ENCODE peak calls at places on chromosome 4, in ten cellular contexts. F, J, P, U, K, G, V, O, Z and Y are unnamed samples.

GRCh38 chr4:86963697-86964096 is 28.9 kb downstream of the AFF1 start:
- DNase-seq in F (no peak), J (no peak), P (no peak), U (no peak), K (peak; percentile 20), G (no peak), V (no peak), O (peak; percentile 38), Z (peak; percentile 55), Y (no peak)

GRCh38 chr4:67288964-67289363 is 256.3 kb downstream of the CENPC start:
- DNase-seq in F (no peak), J (no peak), P (no peak), U (peak; percentile 15), K (no peak), G (no peak), V (no peak), O (peak; percentile 25), Z (peak; percentile 51), Y (no peak)

GRCh38 chr4:3871881-3872833 is 106.0 kb downstream of the ADRA2C start:
- DNase-seq in F (no peak), J (no peak), P (peak; percentile 54), U (no peak), K (no peak), G (no peak), V (no peak), O (no peak), Z (no peak), Y (no peak)

GRCh38 chr4:164926301-164926700 is 49.3 kb downstream of the APELA start:
- DNase-seq in F (peak; percentile 80), J (no peak), P (no peak), U (no peak), K (no peak), G (no peak), V (no peak), O (no peak), Z (peak; percentile 93), Y (peak; percentile 70)

GRCh38 chr4:83149885-83150562 is 35.5 kb upstream of the PLAC8 start:
- DNase-seq in F (no peak), J (no peak), P (no peak), U (peak; percentile 57), K (peak; percentile 62), G (no peak), V (no peak), O (no peak), Z (no peak), Y (no peak)

GRCh38 chr4:73429118-73429517 is 6.9 kb upstream of the AFP start:
- DNase-seq in F (no peak), J (no peak), P (no peak), U (no peak), K (no peak), G (no peak), V (no peak), O (no peak), Z (no peak), Y (no peak)

GRCh38 chr4:181998588-181998987 is 244.6 kb upstream of the TENM3 start:
- DNase-seq in F (no peak), J (no peak), P (no peak), U (peak; percentile 1), K (no peak), G (no peak), V (no peak), O (no peak), Z (no peak), Y (no peak)

GRCh38 chr4:87038837-87039715 is 104.3 kb downstream of the AFF1 start:
- DNase-seq in F (peak; percentile 80), J (no peak), P (no peak), U (peak; percentile 78), K (peak; percentile 85), G (peak; percentile 69), V (no peak), O (peak; percentile 95), Z (peak; percentile 83), Y (peak; percentile 66)

GRCh38 chr4:150152764-150153163 is 74.5 kb downstream of the DCLK2 start:
- DNase-seq in F (no peak), J (no peak), P (no peak), U (peak; percentile 53), K (peak; percentile 61), G (no peak), V (no peak), O (no peak), Z (peak; percentile 11), Y (no peak)

GRCh38 chr4:37762294-37763163 is 64.0 kb upstream of the PGM2 start:
- DNase-seq in F (no peak), J (no peak), P (no peak), U (peak; percentile 61), K (peak; percentile 14), G (no peak), V (no peak), O (peak; percentile 57), Z (peak; percentile 80), Y (no peak)

GRCh38 chr4:152935661-152936445 is at the start of gene FHDC1:
- DNase-seq in F (no peak), J (peak; percentile 82), P (no peak), U (no peak), K (no peak), G (peak; percentile 70), V (peak; percentile 56), O (peak; percentile 6), Z (peak; percentile 84), Y (no peak)

GRCh38 chr4:20662851-20663250 is 37.4 kb upstream of the PACRGL start:
- DNase-seq in F (no peak), J (no peak), P (no peak), U (no peak), K (peak; percentile 70), G (no peak), V (no peak), O (no peak), Z (peak; percentile 40), Y (peak; percentile 23)

GRCh38 chr4:106201373-106201772 is 114.6 kb downstream of the TBCK start:
- DNase-seq in F (no peak), J (no peak), P (no peak), U (peak; percentile 44), K (peak; percentile 28), G (no peak), V (no peak), O (peak; percentile 35), Z (peak; percentile 27), Y (no peak)

GRCh38 chr4:145731026-145731425 is 51.1 kb downstream of the C4orf51 start:
- DNase-seq in F (no peak), J (no peak), P (no peak), U (peak; percentile 30), K (peak; percentile 8), G (no peak), V (no peak), O (peak; percentile 60), Z (no peak), Y (no peak)

GRCh38 chr4:23324291-23324690 is 565.6 kb downstream of the PPARGC1A start:
- DNase-seq in F (no peak), J (no peak), P (no peak), U (peak; percentile 7), K (no peak), G (no peak), V (no peak), O (peak; percentile 18), Z (peak; percentile 12), Y (peak; percentile 40)

GRCh38 chr4:78652282-78652876 is 100.8 kb downstream of the ANXA3 start:
- DNase-seq in F (no peak), J (no peak), P (no peak), U (peak; percentile 75), K (peak; percentile 96), G (no peak), V (no peak), O (no peak), Z (peak; percentile 32), Y (no peak)

GRCh38 chr4:36618102-36618501 is 336.7 kb downstream of the DTHD1 start:
- DNase-seq in F (no peak), J (no peak), P (no peak), U (no peak), K (no peak), G (no peak), V (no peak), O (no peak), Z (peak; percentile 1), Y (no peak)

GRCh38 chr4:136743238-136743637 is 789.1 kb downstream of the PCDH18 start:
- DNase-seq in F (no peak), J (no peak), P (no peak), U (no peak), K (no peak), G (no peak), V (no peak), O (no peak), Z (no peak), Y (no peak)

GRCh38 chr4:5746829-5747745 is 36.1 kb downstream of the EVC start:
- DNase-seq in F (no peak), J (no peak), P (peak; percentile 68), U (peak; percentile 66), K (peak; percentile 86), G (no peak), V (no peak), O (peak; percentile 83), Z (no peak), Y (peak; percentile 14)

GRCh38 chr4:177404980-177405379 is 37.3 kb downstream of the AGA start:
- DNase-seq in F (no peak), J (no peak), P (no peak), U (no peak), K (no peak), G (no peak), V (no peak), O (no peak), Z (no peak), Y (no peak)

GRCh38 chr4:184238072-184238743 is 20.5 kb upstream of the ENPP6 start:
- DNase-seq in F (no peak), J (no peak), P (no peak), U (no peak), K (no peak), G (no peak), V (no peak), O (no peak), Z (no peak), Y (no peak)

GRCh38 chr4:182062936-182063335 is 180.3 kb upstream of the TENM3 start:
- DNase-seq in F (peak; percentile 46), J (no peak), P (no peak), U (peak; percentile 59), K (no peak), G (no peak), V (no peak), O (peak; percentile 19), Z (peak; percentile 68), Y (peak; percentile 50)

GRCh38 chr4:55181606-55182005 is 56.2 kb upstream of the KDR start:
- DNase-seq in F (no peak), J (no peak), P (no peak), U (peak; percentile 82), K (peak; percentile 53), G (no peak), V (no peak), O (peak; percentile 62), Z (no peak), Y (no peak)

GRCh38 chr4:152535236-152535902 is 523 bp downstream of the FBXW7 start:
- DNase-seq in F (no peak), J (no peak), P (no peak), U (no peak), K (no peak), G (no peak), V (peak; percentile 63), O (peak; percentile 10), Z (no peak), Y (no peak)

GRCh38 chr4:14726441-14727405 is 275.6 kb upstream of the CPEB2 start:
- DNase-seq in F (no peak), J (no peak), P (no peak), U (peak; percentile 24), K (no peak), G (peak; percentile 50), V (no peak), O (no peak), Z (peak; percentile 86), Y (peak; percentile 41)

GRCh38 chr4:77500801-77501200 is 104.8 kb upstream of the CXCL13 start:
- DNase-seq in F (no peak), J (no peak), P (no peak), U (peak; percentile 39), K (no peak), G (no peak), V (no peak), O (no peak), Z (no peak), Y (peak; percentile 28)

GRCh38 chr4:72312032-72312650 is 256.9 kb downstream of the ADAMTS3 start:
- DNase-seq in F (peak; percentile 94), J (no peak), P (peak; percentile 78), U (peak; percentile 95), K (peak; percentile 82), G (peak; percentile 66), V (no peak), O (peak; percentile 80), Z (peak; percentile 98), Y (peak; percentile 87)

GRCh38 chr4:48590884-48591283 is 100.8 kb downstream of the ZAR1 start:
- DNase-seq in F (no peak), J (no peak), P (no peak), U (no peak), K (no peak), G (no peak), V (no peak), O (no peak), Z (no peak), Y (no peak)